ENCODE peak calls at places on chromosomes 5 and 9, in seven cellular contexts. One of them, this sample, is unnamed.

GRCh38 chr5:33198816-33199215 is 241.9 kb upstream of the TARS1 start:
- DNase-seq in fibroblast of lung: no peak
- DNase-seq in RWPE2: no peak
- DNase-seq in effector memory CD4-positive, alpha-beta T cell: no peak
- DNase-seq in body of pancreas: no peak
- DNase-seq in endodermal cell: no peak
- DNase-seq in WERI-Rb-1: no peak
- DNase-seq in this sample: no peak

GRCh38 chr9:121661328-121661727 is 9.9 kb downstream of the DAB2IP start:
- DNase-seq in RWPE2: no peak
- DNase-seq in body of pancreas: no peak
- DNase-seq in endodermal cell: no peak
- DNase-seq in effector memory CD4-positive, alpha-beta T cell: no peak
- DNase-seq in WERI-Rb-1: no peak
- DNase-seq in fibroblast of lung: no peak
- DNase-seq in this sample: no peak

GRCh38 chr5:162641142-162641813 is 573.7 kb downstream of the GABRG2 start:
- DNase-seq in fibroblast of lung: no peak
- DNase-seq in RWPE2: no peak
- DNase-seq in endodermal cell: no peak
- DNase-seq in WERI-Rb-1: no peak
- DNase-seq in body of pancreas: no peak
- DNase-seq in effector memory CD4-positive, alpha-beta T cell: no peak
- DNase-seq in this sample: no peak

GRCh38 chr5:109876030-109876726 is 186.5 kb downstream of the MAN2A1 start:
- DNase-seq in RWPE2: no peak
- DNase-seq in body of pancreas: no peak
- DNase-seq in endodermal cell: no peak
- DNase-seq in fibroblast of lung: peak; percentile 40
- DNase-seq in WERI-Rb-1: no peak
- DNase-seq in effector memory CD4-positive, alpha-beta T cell: no peak
- DNase-seq in this sample: no peak

GRCh38 chr5:118529361-118530154 is 458.8 kb downstream of the DTWD2 start:
- DNase-seq in WERI-Rb-1: no peak
- DNase-seq in fibroblast of lung: no peak
- DNase-seq in body of pancreas: no peak
- DNase-seq in RWPE2: no peak
- DNase-seq in effector memory CD4-positive, alpha-beta T cell: no peak
- DNase-seq in endodermal cell: no peak
- DNase-seq in this sample: no peak

GRCh38 chr5:100746730-100747129 is 156.4 kb downstream of the ST8SIA4 start:
- DNase-seq in endodermal cell: no peak
- DNase-seq in body of pancreas: no peak
- DNase-seq in WERI-Rb-1: no peak
- DNase-seq in effector memory CD4-positive, alpha-beta T cell: no peak
- DNase-seq in RWPE2: no peak
- DNase-seq in fibroblast of lung: no peak
- DNase-seq in this sample: no peak

GRCh38 chr5:144209421-144209820 is 38.7 kb downstream of the KCTD16 start:
- DNase-seq in fibroblast of lung: no peak
- DNase-seq in RWPE2: no peak
- DNase-seq in endodermal cell: no peak
- DNase-seq in WERI-Rb-1: no peak
- DNase-seq in body of pancreas: no peak
- DNase-seq in effector memory CD4-positive, alpha-beta T cell: no peak
- DNase-seq in this sample: no peak

GRCh38 chr5:71586941-71587708 is at the start of gene MCCC2:
- DNase-seq in body of pancreas: peak; percentile 98
- DNase-seq in fibroblast of lung: peak; percentile 96
- DNase-seq in WERI-Rb-1: peak; percentile 96
- DNase-seq in RWPE2: peak; percentile 98
- DNase-seq in effector memory CD4-positive, alpha-beta T cell: peak; percentile 93
- DNase-seq in endodermal cell: peak; percentile 97
- DNase-seq in this sample: peak; percentile 95

GRCh38 chr9:36987891-36988290 is 46.2 kb downstream of the PAX5 start:
- DNase-seq in RWPE2: peak; percentile 48
- DNase-seq in endodermal cell: peak; percentile 48
- DNase-seq in effector memory CD4-positive, alpha-beta T cell: no peak
- DNase-seq in WERI-Rb-1: no peak
- DNase-seq in fibroblast of lung: peak; percentile 29
- DNase-seq in body of pancreas: no peak
- DNase-seq in this sample: no peak

GRCh38 chr5:58259685-58260152 is 200.2 kb downstream of the PLK2 start:
- DNase-seq in fibroblast of lung: peak; percentile 98
- DNase-seq in WERI-Rb-1: no peak
- DNase-seq in effector memory CD4-positive, alpha-beta T cell: no peak
- DNase-seq in endodermal cell: peak; percentile 86
- DNase-seq in body of pancreas: peak; percentile 7
- DNase-seq in RWPE2: peak; percentile 77
- DNase-seq in this sample: no peak

GRCh38 chr5:32360906-32361305 is 48.2 kb upstream of the MTMR12 start:
- DNase-seq in body of pancreas: no peak
- DNase-seq in RWPE2: no peak
- DNase-seq in endodermal cell: no peak
- DNase-seq in WERI-Rb-1: no peak
- DNase-seq in effector memory CD4-positive, alpha-beta T cell: no peak
- DNase-seq in fibroblast of lung: peak; percentile 21
- DNase-seq in this sample: no peak

GRCh38 chr9:35112257-35113020 is 3.2 kb downstream of the ATOSB start:
- DNase-seq in RWPE2: no peak
- DNase-seq in endodermal cell: no peak
- DNase-seq in WERI-Rb-1: no peak
- DNase-seq in body of pancreas: peak; percentile 55
- DNase-seq in fibroblast of lung: peak; percentile 75
- DNase-seq in effector memory CD4-positive, alpha-beta T cell: no peak
- DNase-seq in this sample: no peak

GRCh38 chr9:87554177-87554940 is 56.7 kb downstream of the DAPK1 start:
- DNase-seq in RWPE2: no peak
- DNase-seq in effector memory CD4-positive, alpha-beta T cell: no peak
- DNase-seq in body of pancreas: peak; percentile 34
- DNase-seq in endodermal cell: peak; percentile 34
- DNase-seq in WERI-Rb-1: no peak
- DNase-seq in fibroblast of lung: no peak
- DNase-seq in this sample: no peak

GRCh38 chr9:106878943-106879916 is 16.3 kb downstream of the ZNF462 start:
- DNase-seq in RWPE2: peak; percentile 86
- DNase-seq in effector memory CD4-positive, alpha-beta T cell: no peak
- DNase-seq in endodermal cell: no peak
- DNase-seq in WERI-Rb-1: no peak
- DNase-seq in body of pancreas: peak; percentile 74
- DNase-seq in fibroblast of lung: peak; percentile 98
- DNase-seq in this sample: no peak

GRCh38 chr9:137664676-137665075 is 45.9 kb downstream of the EHMT1 start:
- DNase-seq in WERI-Rb-1: no peak
- DNase-seq in RWPE2: no peak
- DNase-seq in effector memory CD4-positive, alpha-beta T cell: no peak
- DNase-seq in fibroblast of lung: no peak
- DNase-seq in body of pancreas: no peak
- DNase-seq in endodermal cell: no peak
- DNase-seq in this sample: no peak

GRCh38 chr9:114030364-114030763 is 47.7 kb downstream of the AMBP start:
- DNase-seq in endodermal cell: peak; percentile 38
- DNase-seq in WERI-Rb-1: no peak
- DNase-seq in RWPE2: no peak
- DNase-seq in body of pancreas: no peak
- DNase-seq in fibroblast of lung: no peak
- DNase-seq in effector memory CD4-positive, alpha-beta T cell: no peak
- DNase-seq in this sample: no peak

GRCh38 chr9:130862217-130862616 is 27.2 kb downstream of the ABL1 start:
- DNase-seq in WERI-Rb-1: no peak
- DNase-seq in endodermal cell: no peak
- DNase-seq in RWPE2: no peak
- DNase-seq in effector memory CD4-positive, alpha-beta T cell: no peak
- DNase-seq in fibroblast of lung: no peak
- DNase-seq in body of pancreas: no peak
- DNase-seq in this sample: no peak

GRCh38 chr5:135448796-135449507 is 1.8 kb upstream of the DCANP1 start:
- DNase-seq in effector memory CD4-positive, alpha-beta T cell: no peak
- DNase-seq in endodermal cell: peak; percentile 39
- DNase-seq in RWPE2: no peak
- DNase-seq in body of pancreas: no peak
- DNase-seq in WERI-Rb-1: no peak
- DNase-seq in fibroblast of lung: peak; percentile 77
- DNase-seq in this sample: no peak

GRCh38 chr9:123717581-123717980 is 212.3 kb downstream of the DENND1A start:
- DNase-seq in endodermal cell: no peak
- DNase-seq in RWPE2: no peak
- DNase-seq in WERI-Rb-1: no peak
- DNase-seq in body of pancreas: no peak
- DNase-seq in fibroblast of lung: no peak
- DNase-seq in effector memory CD4-positive, alpha-beta T cell: no peak
- DNase-seq in this sample: no peak

GRCh38 chr5:90529939-90530677 is 724 bp upstream of the LYSMD3 start:
- DNase-seq in RWPE2: peak; percentile 66
- DNase-seq in body of pancreas: peak; percentile 81
- DNase-seq in fibroblast of lung: peak; percentile 79
- DNase-seq in effector memory CD4-positive, alpha-beta T cell: no peak
- DNase-seq in endodermal cell: peak; percentile 88
- DNase-seq in WERI-Rb-1: peak; percentile 73
- DNase-seq in this sample: no peak

GRCh38 chr5:82986404-82986803 is 90.8 kb downstream of the TMEM167A start:
- DNase-seq in endodermal cell: no peak
- DNase-seq in body of pancreas: no peak
- DNase-seq in RWPE2: no peak
- DNase-seq in effector memory CD4-positive, alpha-beta T cell: no peak
- DNase-seq in WERI-Rb-1: no peak
- DNase-seq in fibroblast of lung: no peak
- DNase-seq in this sample: no peak
- H3K27ac ChIP-seq in endodermal cell: no peak overlapping the region
- H3K27ac ChIP-seq in body of pancreas: no peak overlapping the region
- H3K27ac ChIP-seq in RWPE2: no peak overlapping the region
- H3K27ac ChIP-seq in effector memory CD4-positive, alpha-beta T cell: no peak overlapping the region
- H3K27ac ChIP-seq in WERI-Rb-1: no peak overlapping the region
- H3K27ac ChIP-seq in fibroblast of lung: no peak overlapping the region
- H3K27ac ChIP-seq in this sample: no peak overlapping the region

GRCh38 chr9:95754533-95755420 is 120.7 kb upstream of the ERCC6L2 start:
- DNase-seq in WERI-Rb-1: no peak
- DNase-seq in fibroblast of lung: no peak
- DNase-seq in effector memory CD4-positive, alpha-beta T cell: no peak
- DNase-seq in endodermal cell: peak; percentile 81
- DNase-seq in RWPE2: no peak
- DNase-seq in body of pancreas: no peak
- DNase-seq in this sample: no peak

GRCh38 chr9:95755421-95755730 is 120.1 kb upstream of the ERCC6L2 start:
- DNase-seq in RWPE2: no peak
- DNase-seq in endodermal cell: no peak
- DNase-seq in effector memory CD4-positive, alpha-beta T cell: no peak
- DNase-seq in WERI-Rb-1: no peak
- DNase-seq in fibroblast of lung: no peak
- DNase-seq in body of pancreas: no peak
- DNase-seq in this sample: no peak

GRCh38 chr9:95752129-95752731 is 123.3 kb upstream of the ERCC6L2 start:
- DNase-seq in endodermal cell: peak; percentile 69
- DNase-seq in RWPE2: no peak
- DNase-seq in effector memory CD4-positive, alpha-beta T cell: no peak
- DNase-seq in body of pancreas: no peak
- DNase-seq in fibroblast of lung: no peak
- DNase-seq in WERI-Rb-1: no peak
- DNase-seq in this sample: no peak

GRCh38 chr9:95756101-95756500 is 119.4 kb upstream of the ERCC6L2 start:
- DNase-seq in fibroblast of lung: no peak
- DNase-seq in RWPE2: no peak
- DNase-seq in endodermal cell: no peak
- DNase-seq in effector memory CD4-positive, alpha-beta T cell: no peak
- DNase-seq in WERI-Rb-1: no peak
- DNase-seq in body of pancreas: no peak
- DNase-seq in this sample: no peak

GRCh38 chr9:95753762-95754465 is 121.6 kb upstream of the ERCC6L2 start:
- DNase-seq in WERI-Rb-1: no peak
- DNase-seq in body of pancreas: peak; percentile 18
- DNase-seq in RWPE2: no peak
- DNase-seq in effector memory CD4-positive, alpha-beta T cell: no peak
- DNase-seq in endodermal cell: no peak
- DNase-seq in fibroblast of lung: no peak
- DNase-seq in this sample: no peak
- H3K4me3 ChIP-seq in WERI-Rb-1: no peak overlapping the region
- H3K4me3 ChIP-seq in body of pancreas: no peak overlapping the region
- H3K4me3 ChIP-seq in RWPE2: no peak overlapping the region
- H3K4me3 ChIP-seq in effector memory CD4-positive, alpha-beta T cell: no peak overlapping the region
- H3K4me3 ChIP-seq in endodermal cell: no peak overlapping the region
- H3K4me3 ChIP-seq in fibroblast of lung: no peak overlapping the region
- H3K4me3 ChIP-seq in this sample: no peak overlapping the region

GRCh38 chr5:150946351-150946905 is 41.6 kb upstream of the ZNF300 start:
- DNase-seq in RWPE2: no peak
- DNase-seq in WERI-Rb-1: peak; percentile 77
- DNase-seq in endodermal cell: no peak
- DNase-seq in fibroblast of lung: peak; percentile 89
- DNase-seq in effector memory CD4-positive, alpha-beta T cell: no peak
- DNase-seq in body of pancreas: peak; percentile 88
- DNase-seq in this sample: no peak
- H3K9me3 ChIP-seq in RWPE2: peaks cover 28% of the 10 kb centered on the region
- H3K9me3 ChIP-seq in WERI-Rb-1: peaks cover 36% of the 10 kb centered on the region
- H3K9me3 ChIP-seq in endodermal cell: peaks cover 72% of the 10 kb centered on the region
- H3K9me3 ChIP-seq in fibroblast of lung: no peaks in the 10 kb centered on the region
- H3K9me3 ChIP-seq in effector memory CD4-positive, alpha-beta T cell: no peaks in the 10 kb centered on the region
- H3K9me3 ChIP-seq in body of pancreas: no peaks in the 10 kb centered on the region
- H3K9me3 ChIP-seq in this sample: no peaks in the 10 kb centered on the region

DNA sequence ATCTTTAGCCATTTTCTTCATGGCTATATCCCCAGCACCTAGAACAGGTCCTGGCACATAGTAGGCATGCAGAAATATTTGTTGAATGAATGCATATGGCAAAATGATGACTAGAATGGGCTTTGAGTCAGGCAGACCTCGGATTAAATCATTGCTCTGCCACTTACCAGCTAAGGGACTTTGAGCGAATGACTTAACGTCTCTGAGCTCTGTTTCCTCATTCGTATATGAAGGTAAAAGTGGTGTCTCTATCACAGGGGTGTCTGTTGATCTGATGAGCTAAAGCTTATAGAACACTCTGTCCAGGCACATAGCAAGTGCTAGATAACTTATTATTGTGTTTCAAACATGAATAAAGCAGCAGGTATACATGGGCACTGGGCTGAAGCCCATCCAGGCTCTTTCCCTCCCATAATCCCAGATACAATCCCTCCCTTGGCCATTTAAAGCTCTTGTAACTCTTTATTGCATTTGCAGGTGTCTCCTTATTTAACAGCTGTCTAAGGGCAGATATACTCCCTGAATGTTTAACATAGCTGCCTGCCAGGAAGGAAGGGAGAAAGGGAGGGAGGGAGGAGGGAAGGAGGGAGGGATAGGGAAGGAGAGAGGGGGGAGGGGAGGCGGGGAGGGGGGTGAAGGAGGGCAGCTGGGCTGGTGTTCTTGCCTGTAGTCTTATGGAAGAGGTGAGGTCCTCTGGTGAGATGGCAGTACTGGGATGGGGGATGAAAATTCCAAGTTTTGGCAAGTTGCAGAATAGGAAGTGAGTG is 23.2 kb upstream of the STXBP1 start:
- DNase-seq in body of pancreas: no peak
- DNase-seq in fibroblast of lung: no peak
- DNase-seq in WERI-Rb-1: no peak
- DNase-seq in RWPE2: no peak
- DNase-seq in endodermal cell: no peak
- DNase-seq in effector memory CD4-positive, alpha-beta T cell: no peak
- DNase-seq in this sample: no peak
- H3K27ac ChIP-seq in body of pancreas: no peak overlapping the region
- H3K27ac ChIP-seq in fibroblast of lung: no peak overlapping the region
- H3K27ac ChIP-seq in WERI-Rb-1: no peak overlapping the region
- H3K27ac ChIP-seq in RWPE2: no peak overlapping the region
- H3K27ac ChIP-seq in endodermal cell: no peak overlapping the region
- H3K27ac ChIP-seq in effector memory CD4-positive, alpha-beta T cell: no peak overlapping the region
- H3K27ac ChIP-seq in this sample: no peak overlapping the region

GRCh38 chr9:136316896-136317676 is 10.3 kb upstream of the GPSM1 start:
- DNase-seq in fibroblast of lung: no peak
- DNase-seq in WERI-Rb-1: no peak
- DNase-seq in RWPE2: no peak
- DNase-seq in endodermal cell: no peak
- DNase-seq in effector memory CD4-positive, alpha-beta T cell: no peak
- DNase-seq in body of pancreas: no peak
- DNase-seq in this sample: no peak
- H3K4me3 ChIP-seq in fibroblast of lung: no peak overlapping the region
- H3K4me3 ChIP-seq in WERI-Rb-1: no peak overlapping the region
- H3K4me3 ChIP-seq in RWPE2: no peak overlapping the region
- H3K4me3 ChIP-seq in endodermal cell: no peak overlapping the region
- H3K4me3 ChIP-seq in effector memory CD4-positive, alpha-beta T cell: no peak overlapping the region
- H3K4me3 ChIP-seq in body of pancreas: no peak overlapping the region
- H3K4me3 ChIP-seq in this sample: no peak overlapping the region

This sample was measured in CD4-positive, alpha-beta memory T cell.